ENCODE peak calls at places on chromosome 1, in five cellular contexts. One of them, this sample, is unnamed.

GRCh38 chr1:65850281-65850680 is 57.6 kb downstream of the PDE4B start:
- DNase-seq in upper lobe of left lung: no peak
- DNase-seq in K562: no peak
- DNase-seq in HCT116: no peak
- DNase-seq in transverse colon: no peak
- DNase-seq in this sample: no peak

GRCh38 chr1:218412181-218412580 is 67.0 kb downstream of the TGFB2 start:
- DNase-seq in upper lobe of left lung: no peak
- DNase-seq in K562: no peak
- DNase-seq in HCT116: no peak
- DNase-seq in transverse colon: no peak
- DNase-seq in this sample: no peak

GRCh38 chr1:63983391-63984256 is 209.8 kb downstream of the ROR1 start:
- DNase-seq in upper lobe of left lung: no peak
- DNase-seq in K562: no peak
- DNase-seq in HCT116: no peak
- DNase-seq in transverse colon: no peak
- DNase-seq in this sample: no peak

GRCh38 chr1:116242741-116243140 is 130.3 kb upstream of the ATP1A1 start:
- DNase-seq in upper lobe of left lung: no peak
- DNase-seq in K562: no peak
- DNase-seq in HCT116: no peak
- DNase-seq in transverse colon: peak
- DNase-seq in this sample: no peak

GRCh38 chr1:179094826-179095225 is 13.0 kb downstream of the TOR3A start:
- DNase-seq in upper lobe of left lung: no peak
- DNase-seq in K562: no peak
- DNase-seq in HCT116: no peak
- DNase-seq in transverse colon: no peak
- DNase-seq in this sample: peak

GRCh38 chr1:243471754-243472725 is 216.2 kb downstream of the SDCCAG8 start:
- DNase-seq in upper lobe of left lung: no peak
- DNase-seq in K562: no peak
- DNase-seq in HCT116: no peak
- DNase-seq in transverse colon: no peak
- DNase-seq in this sample: no peak

GRCh38 chr1:18397636-18398035 is 83.1 kb upstream of the KLHDC7A start:
- DNase-seq in upper lobe of left lung: no peak
- DNase-seq in K562: no peak
- DNase-seq in HCT116: no peak
- DNase-seq in transverse colon: no peak
- DNase-seq in this sample: no peak

GRCh38 chr1:172654535-172654934 is 4.4 kb upstream of the FASLG start:
- DNase-seq in upper lobe of left lung: no peak
- DNase-seq in K562: no peak
- DNase-seq in HCT116: no peak
- DNase-seq in transverse colon: no peak
- DNase-seq in this sample: no peak

GRCh38 chr1:163673756-163674155 is 352.0 kb downstream of the NUF2 start:
- DNase-seq in upper lobe of left lung: no peak
- DNase-seq in K562: no peak
- DNase-seq in HCT116: no peak
- DNase-seq in transverse colon: no peak
- DNase-seq in this sample: no peak

GRCh38 chr1:205326812-205327466 is 5.4 kb upstream of the NUAK2 start:
- DNase-seq in upper lobe of left lung: no peak
- DNase-seq in K562: no peak
- DNase-seq in HCT116: no peak
- DNase-seq in transverse colon: no peak
- DNase-seq in this sample: no peak

GRCh38 chr1:157773723-157774350 is 3.1 kb downstream of the FCRL2 start:
- DNase-seq in upper lobe of left lung: no peak
- DNase-seq in K562: peak
- DNase-seq in HCT116: no peak
- DNase-seq in transverse colon: peak
- DNase-seq in this sample: no peak

GRCh38 chr1:61397495-61397894 is 315.1 kb downstream of the NFIA start:
- DNase-seq in upper lobe of left lung: no peak
- DNase-seq in K562: no peak
- DNase-seq in HCT116: no peak
- DNase-seq in transverse colon: no peak
- DNase-seq in this sample: no peak

GRCh38 chr1:61399192-61399591 is 316.8 kb downstream of the NFIA start:
- DNase-seq in upper lobe of left lung: no peak
- DNase-seq in K562: no peak
- DNase-seq in HCT116: no peak
- DNase-seq in transverse colon: no peak
- DNase-seq in this sample: no peak

GRCh38 chr1:61395156-61395555 is 312.8 kb downstream of the NFIA start:
- DNase-seq in upper lobe of left lung: no peak
- DNase-seq in K562: no peak
- DNase-seq in HCT116: no peak
- DNase-seq in transverse colon: no peak
- DNase-seq in this sample: no peak

GRCh38 chr1:61400131-61400530 is 317.8 kb downstream of the NFIA start:
- DNase-seq in upper lobe of left lung: no peak
- DNase-seq in K562: no peak
- DNase-seq in HCT116: no peak
- DNase-seq in transverse colon: no peak
- DNase-seq in this sample: no peak

GRCh38 chr1:61397915-61398314 is 315.6 kb downstream of the NFIA start:
- DNase-seq in upper lobe of left lung: no peak
- DNase-seq in K562: no peak
- DNase-seq in HCT116: no peak
- DNase-seq in transverse colon: no peak
- DNase-seq in this sample: no peak
- H3K4me3 ChIP-seq in upper lobe of left lung: no peak
- H3K4me3 ChIP-seq in K562: no peak
- H3K4me3 ChIP-seq in HCT116: no peak
- H3K4me3 ChIP-seq in transverse colon: no peak
- H3K4me3 ChIP-seq in this sample: no peak

GRCh38 chr1:94955767-94956632 is 29.1 kb upstream of the CNN3 start:
- DNase-seq in upper lobe of left lung: no peak
- DNase-seq in K562: no peak
- DNase-seq in HCT116: no peak
- DNase-seq in transverse colon: no peak
- DNase-seq in this sample: no peak
- TF ChIP-seq POLR2AphosphoS5 in upper lobe of left lung: no peak
- TF ChIP-seq POLR2AphosphoS5 in K562: no peak
- TF ChIP-seq POLR2AphosphoS5 in HCT116: no peak
- TF ChIP-seq POLR2AphosphoS5 in transverse colon: no peak
- TF ChIP-seq POLR2AphosphoS5 in this sample: no peak

GRCh38 chr1:236523704-236524141 is at the start of gene LGALS8:
- DNase-seq in upper lobe of left lung: peak
- DNase-seq in K562: peak
- DNase-seq in HCT116: peak
- DNase-seq in transverse colon: peak
- DNase-seq in this sample: peak
- TF ChIP-seq POLR2A in upper lobe of left lung: no peak
- TF ChIP-seq POLR2A in K562: peak
- TF ChIP-seq POLR2A in HCT116: no peak
- TF ChIP-seq POLR2A in transverse colon: peak
- TF ChIP-seq POLR2A in this sample: no peak

GRCh38 chr1:68464891-68465290 is 15.1 kb upstream of the RPE65 start:
- DNase-seq in upper lobe of left lung: no peak
- DNase-seq in K562: no peak
- DNase-seq in HCT116: no peak
- DNase-seq in transverse colon: no peak
- DNase-seq in this sample: no peak
- H3K4me3 ChIP-seq in upper lobe of left lung: no peak
- H3K4me3 ChIP-seq in K562: no peak
- H3K4me3 ChIP-seq in HCT116: no peak
- H3K4me3 ChIP-seq in transverse colon: no peak
- H3K4me3 ChIP-seq in this sample: no peak

GRCh38 chr1:245260116-245260882 is 105.5 kb downstream of the KIF26B start:
- DNase-seq in upper lobe of left lung: no peak
- DNase-seq in K562: no peak
- DNase-seq in HCT116: no peak
- DNase-seq in transverse colon: no peak
- DNase-seq in this sample: no peak
- TF ChIP-seq POLR2AphosphoS5 in upper lobe of left lung: no peak
- TF ChIP-seq POLR2AphosphoS5 in K562: no peak
- TF ChIP-seq POLR2AphosphoS5 in HCT116: no peak
- TF ChIP-seq POLR2AphosphoS5 in transverse colon: no peak
- TF ChIP-seq POLR2AphosphoS5 in this sample: no peak